ENCODE peak calls at places on chromosomes 13 and 19, in five cellular contexts. G, Q, T, N and P are unnamed samples.

GRCh38 chr13:19982447-19983043 is 24.0 kb downstream of the ZMYM2 start:
- DNase-seq in G (no peak), Q (no peak), N (no peak), T (no peak), P (no peak)

GRCh38 chr13:103839460-103839859 is 773.2 kb upstream of the SLC10A2 start:
- DNase-seq in G (no peak), Q (no peak), T (no peak), N (no peak), P (no peak)

GRCh38 chr19:49911381-49912145 is 14.9 kb upstream of the IL4I1 start:
- DNase-seq in N (no peak), T (no peak), Q (no peak), G (no peak), P (no peak)

GRCh38 chr13:107457686-107458085 is 757.6 kb downstream of the LIG4 start:
- DNase-seq in T (no peak), N (no peak), G (no peak), Q (no peak), P (no peak)

GRCh38 chr19:46753420-46754155 is 7.3 kb upstream of the STRN4 start:
- DNase-seq in N (peak; percentile 53), T (peak; percentile 51), Q (peak; percentile 76), G (peak; percentile 54), P (peak; percentile 67)

GRCh38 chr13:65914707-65915106 is 1315.4 kb downstream of the PCDH9 start:
- DNase-seq in G (no peak), T (peak; percentile 26), Q (no peak), N (no peak), P (no peak)

GRCh38 chr19:46364359-46364758 is 17.5 kb downstream of the PPP5C start:
- DNase-seq in G (no peak), Q (no peak), T (no peak), N (no peak), P (no peak)

GRCh38 chr19:18408053-18408476 is 10.6 kb upstream of the LRRC25 start:
- DNase-seq in T (peak; percentile 41), N (no peak), Q (peak; percentile 82), G (no peak), P (no peak)

GRCh38 chr13:42071667-42072419 is 23.4 kb downstream of the DGKH start:
- DNase-seq in N (no peak), T (no peak), Q (no peak), G (no peak), P (no peak)

GRCh38 chr19:45641274-45642105 is 2.3 kb upstream of the EML2 start:
- DNase-seq in Q (peak; percentile 97), N (peak; percentile 91), G (peak; percentile 64), T (peak; percentile 95), P (peak; percentile 72)

GRCh38 chr13:103133551-103133950 is 67.3 kb upstream of the SLC10A2 start:
- DNase-seq in G (no peak), N (no peak), T (no peak), Q (no peak), P (no peak)

GRCh38 chr13:72953391-72953960 is 105.3 kb upstream of the KLF5 start:
- DNase-seq in G (no peak), Q (peak; percentile 77), T (no peak), N (no peak), P (no peak)

GRCh38 chr19:50268501-50268900 is 60.7 kb downstream of the KCNC3 start:
- DNase-seq in N (no peak), Q (no peak), G (no peak), T (no peak), P (no peak)

GRCh38 chr19:13396256-13397080 is 109.8 kb downstream of the CACNA1A start:
- DNase-seq in Q (peak; percentile 22), N (peak; percentile 61), T (peak; percentile 54), G (no peak), P (no peak)

GRCh38 chr19:1453525-1454371 is 3.8 kb downstream of the APC2 start:
- DNase-seq in T (peak; percentile 64), N (no peak), Q (no peak), G (no peak), P (peak; percentile 16)

GRCh38 chr19:33110201-33110910 is 21.6 kb upstream of the WDR88 start:
- DNase-seq in G (no peak), T (no peak), N (no peak), Q (no peak), P (no peak)

GRCh38 chr13:32446778-32447465 is 19.0 kb upstream of the N4BP2L1 start:
- DNase-seq in G (no peak), T (no peak), Q (no peak), N (no peak), P (no peak)

GRCh38 chr13:110121312-110122083 is 185.5 kb downstream of the COL4A1 start:
- DNase-seq in G (no peak), T (no peak), Q (no peak), N (no peak), P (no peak)

GRCh38 chr13:110873639-110874507 is 41.0 kb downstream of the ANKRD10 start:
- DNase-seq in N (no peak), T (no peak), G (no peak), Q (no peak), P (no peak)

GRCh38 chr13:45750566-45750965 is 48.4 kb downstream of the CBY2 start:
- DNase-seq in Q (no peak), G (no peak), N (no peak), T (no peak), P (no peak)

GRCh38 chr13:45786293-45786920 is 65.1 kb downstream of the SIAH3 start:
- DNase-seq in G (no peak), Q (no peak), T (no peak), N (no peak), P (no peak)

GRCh38 chr13:30156270-30156669 is 151.1 kb downstream of the KATNAL1 start:
- DNase-seq in T (peak; percentile 37), Q (no peak), N (no peak), G (no peak), P (no peak)
- H3K4me1 ChIP-seq in T (peaks cover 12% of the 10 kb centered on the region), Q (no peaks in the 10 kb centered on the region), N (no peaks in the 10 kb centered on the region), G (peaks cover 39% of the 10 kb centered on the region), P (no peaks in the 10 kb centered on the region)

GRCh38 chr13:24670927-24671326 is 9.3 kb upstream of the ATP12A start:
- DNase-seq in T (peak; percentile 54), Q (peak; percentile 62), G (no peak), N (peak; percentile 64), P (no peak)
- H3K27ac ChIP-seq in T (peak overlapping the region; percentile 2), Q (peak overlapping the region; percentile 81), G (no peak overlapping the region), N (peak overlapping the region; percentile 68), P (peak overlapping the region; percentile 81)

DNA sequence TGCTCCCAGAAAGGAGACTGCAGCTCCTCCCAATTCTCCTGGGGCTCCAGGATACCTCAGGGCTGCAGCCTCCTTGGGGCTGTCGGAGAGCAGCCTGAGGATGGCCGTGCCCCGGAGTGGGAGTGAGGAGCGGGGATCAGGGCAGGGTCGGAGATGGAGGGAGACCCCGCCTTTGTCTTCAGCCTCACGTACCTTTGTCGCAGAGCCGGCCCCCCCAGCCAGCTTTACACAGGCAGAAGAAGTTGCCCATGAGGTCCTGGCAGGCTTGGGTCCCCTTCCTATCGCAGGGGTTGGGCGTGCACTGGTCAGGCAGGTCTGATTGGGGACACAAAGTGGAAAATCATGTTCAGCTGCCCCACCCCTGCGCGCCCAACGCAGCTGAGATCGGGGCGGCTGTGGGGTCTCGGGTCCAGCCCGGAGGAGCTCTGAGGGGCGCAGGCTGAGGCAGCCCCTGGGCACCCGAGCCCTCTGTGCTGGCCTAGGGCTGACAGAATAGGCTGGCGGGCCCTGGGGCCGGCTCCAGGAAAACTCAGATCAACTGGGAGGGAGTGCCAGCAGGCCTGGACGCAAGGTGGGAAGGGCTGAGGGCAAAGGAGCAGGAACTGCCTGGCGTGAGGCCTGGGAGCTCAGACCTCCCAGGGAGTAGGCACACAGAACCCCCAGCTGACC is 24.2 kb downstream of the GAS6 start:
- DNase-seq in G (no peak), T (no peak), N (no peak), Q (peak; percentile 76), P (no peak)
- H3K4me1 ChIP-seq in G (peaks cover 26% of the 10 kb centered on the region), T (peaks cover 23% of the 10 kb centered on the region), N (peaks cover 35% of the 10 kb centered on the region), Q (peaks cover 22% of the 10 kb centered on the region), P (peaks cover 3% of the 10 kb centered on the region)

DNA sequence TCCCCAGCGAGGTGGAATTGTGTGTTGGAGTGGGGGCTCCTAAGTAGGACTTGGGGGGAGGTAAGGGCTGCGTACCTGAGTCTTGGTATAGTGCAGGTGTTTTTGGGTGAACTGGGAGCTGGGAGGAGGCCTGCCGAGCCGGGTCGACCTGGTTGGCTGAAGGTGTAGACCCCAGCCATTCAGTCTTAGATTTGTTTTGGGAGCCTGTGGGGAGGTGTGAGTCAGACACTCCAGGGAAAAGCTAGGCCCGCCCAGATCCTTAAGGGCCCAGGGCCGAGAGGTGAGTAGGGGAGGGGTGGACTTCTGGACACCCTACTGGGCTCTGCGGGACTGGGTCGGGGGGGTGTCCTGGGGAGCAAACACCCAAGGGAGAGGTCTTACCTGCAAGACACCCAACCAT is 935 bp downstream of the CRB3 start:
- DNase-seq in T (peak; percentile 41), N (peak; percentile 33), Q (no peak), G (no peak), P (no peak)
- H3K27ac ChIP-seq in T (no peak overlapping the region), N (peak overlapping the region; percentile 96), Q (peak overlapping the region; percentile 79), G (no peak overlapping the region), P (no peak overlapping the region)

GRCh38 chr19:4376991-4377781 is 23.2 kb downstream of the SH3GL1 start:
- DNase-seq in Q (no peak), N (no peak), T (peak; percentile 84), G (no peak), P (peak; percentile 18)

GRCh38 chr19:4379383-4380253 is 20.7 kb downstream of the SH3GL1 start:
- DNase-seq in T (peak; percentile 91), G (no peak), N (no peak), Q (no peak), P (peak; percentile 28)

GRCh38 chr19:4380254-4380727 is 20.1 kb downstream of the SH3GL1 start:
- DNase-seq in G (peak; percentile 42), N (no peak), Q (no peak), T (no peak), P (peak; percentile 45)

GRCh38 chr19:4376245-4376990 is 23.9 kb downstream of the SH3GL1 start:
- DNase-seq in N (no peak), G (no peak), T (peak; percentile 45), Q (no peak), P (no peak)

GRCh38 chr19:4378886-4379285 is 21.5 kb downstream of the SH3GL1 start:
- DNase-seq in N (no peak), G (no peak), Q (no peak), T (no peak), P (no peak)
- H3K4me1 ChIP-seq in N (peaks cover 35% of the 10 kb centered on the region), G (peaks cover 50% of the 10 kb centered on the region), Q (peaks cover 39% of the 10 kb centered on the region), T (peaks cover 66% of the 10 kb centered on the region), P (peaks cover 27% of the 10 kb centered on the region)